ENCODE peak calls at places on chromosomes 6 and 20, in eight cellular contexts. M is T-helper 9 cell, Q is endothelial cell, R is lung, F is 8988T, H is NCI-H774, E is LoVo, B is T-helper 2 cell. K is an unnamed sample.

GRCh38 chr6:21500894-21501293 is 92.7 kb upstream of the SOX4 start:
- DNase-seq in M (no peak), Q (no peak), R (no peak), F (no peak), H (peak), E (no peak), B (no peak), K (no peak)

GRCh38 chr20:48783533-48784272 is 44.1 kb downstream of the PREX1 start:
- DNase-seq in M (peak), Q (no peak), R (no peak), F (no peak), H (no peak), E (no peak), B (peak), K (no peak)

GRCh38 chr20:63539441-63540370 is 2.5 kb upstream of the PTK6 start:
- DNase-seq in M (no peak), Q (no peak), R (no peak), F (no peak), H (no peak), E (no peak), B (no peak), K (no peak)

GRCh38 chr6:166939276-166939816 is 17.0 kb downstream of the RNASET2 start:
- DNase-seq in M (no peak), Q (no peak), R (no peak), F (no peak), H (no peak), E (no peak), B (no peak), K (no peak)

GRCh38 chr6:165308926-165309731 is at the start of gene C6orf118:
- DNase-seq in M (no peak), Q (peak), R (peak), F (no peak), H (peak), E (no peak), B (no peak), K (no peak)

GRCh38 chr20:2946988-2947961 is 74.0 kb downstream of the PTPRA start:
- DNase-seq in M (no peak), Q (no peak), R (no peak), F (no peak), H (peak), E (no peak), B (no peak), K (no peak)

GRCh38 chr6:165573671-165574070 is 89.4 kb downstream of the PDE10A start:
- DNase-seq in M (no peak), Q (no peak), R (no peak), F (no peak), H (no peak), E (peak), B (no peak), K (peak)

GRCh38 chr20:58148891-58149290 is 79.6 kb downstream of the ANKRD60 start:
- DNase-seq in M (no peak), Q (no peak), R (no peak), F (no peak), H (no peak), E (no peak), B (no peak), K (no peak)

GRCh38 chr20:34515484-34516037 is 661 bp upstream of the DYNLRB1 start:
- DNase-seq in M (peak), Q (peak), R (peak), F (no peak), H (peak), E (peak), B (peak), K (no peak)

K was measured in HCT116.